ENCODE peak calls at places on chromosomes 5 and 9, in seven cellular contexts. H, V, J, F, T, O and Q are unnamed samples.

GRCh38 chr5:64688965-64689364 is 1.3 kb upstream of the SHISAL2B start:
- DNase-seq in H (no peak), V (no peak), J (no peak), F (no peak), T (no peak), O (no peak), Q (no peak)

GRCh38 chr5:43409809-43410271 is 2.4 kb downstream of the CCL28 start:
- DNase-seq in H (no peak), V (no peak), J (peak), F (no peak), T (no peak), O (no peak), Q (no peak)

GRCh38 chr5:81125959-81126358 is 107.2 kb upstream of the CKMT2 start:
- DNase-seq in H (no peak), V (no peak), J (no peak), F (peak), T (no peak), O (no peak), Q (no peak)

GRCh38 chr9:138022121-138022741 is 144.6 kb downstream of the CACNA1B start:
- DNase-seq in H (peak), V (no peak), J (peak), F (no peak), T (no peak), O (peak), Q (no peak)

GRCh38 chr5:68214472-68215207 is 916 bp upstream of the PIK3R1 start:
- DNase-seq in H (peak), V (no peak), J (peak), F (no peak), T (no peak), O (no peak), Q (peak)

GRCh38 chr9:3401556-3401955 is 124.2 kb downstream of the RFX3 start:
- DNase-seq in H (peak), V (no peak), J (no peak), F (no peak), T (peak), O (peak), Q (no peak)

GRCh38 chr5:174325961-174326360 is 280.5 kb downstream of the NSG2 start:
- DNase-seq in H (no peak), V (peak), J (no peak), F (no peak), T (no peak), O (no peak), Q (no peak)

GRCh38 chr9:132804576-132805295 is 73.3 kb downstream of the AK8 start:
- DNase-seq in H (no peak), V (no peak), J (no peak), F (no peak), T (no peak), O (no peak), Q (no peak)

GRCh38 chr5:73763300-73764032 is 137.5 kb downstream of the ARHGEF28 start:
- DNase-seq in H (peak), V (no peak), J (no peak), F (no peak), T (no peak), O (no peak), Q (peak)

GRCh38 chr9:89765211-89765610 is 160.4 kb downstream of the GADD45G start:
- DNase-seq in H (no peak), V (no peak), J (no peak), F (no peak), T (no peak), O (no peak), Q (no peak)
- H3K4me3 ChIP-seq in H (no peak), V (no peak), J (no peak), F (no peak), T (no peak), O (no peak), Q (no peak)

GRCh38 chr5:164680216-164680615 is 1174.8 kb downstream of the MAT2B start:
- DNase-seq in H (no peak), V (no peak), J (no peak), F (no peak), T (no peak), O (no peak), Q (no peak)

GRCh38 chr5:164680812-164681211 is 1175.4 kb downstream of the MAT2B start:
- DNase-seq in H (no peak), V (no peak), J (no peak), F (no peak), T (no peak), O (no peak), Q (no peak)

DNA sequence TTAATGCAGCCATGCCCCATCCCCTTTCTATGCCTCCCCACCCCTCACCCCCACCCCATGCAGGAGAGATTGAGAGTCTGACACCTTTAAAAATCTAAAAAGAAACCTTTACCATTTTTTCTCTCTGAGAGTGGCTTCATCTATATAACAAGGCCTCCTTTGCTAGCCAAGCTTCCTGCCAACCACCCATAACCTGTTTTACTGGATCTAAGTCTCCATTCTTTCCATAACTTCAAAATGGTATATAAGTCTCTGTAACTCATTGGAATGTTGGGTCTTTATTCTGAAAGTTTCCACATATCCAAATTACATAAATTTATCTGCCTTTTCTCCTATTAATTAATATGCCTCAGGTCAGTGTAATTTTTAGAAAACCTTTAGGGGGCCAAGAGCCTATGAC is 1174.0 kb downstream of the MAT2B start:
- DNase-seq in H (no peak), V (no peak), J (no peak), F (no peak), T (no peak), O (no peak), Q (no peak)
- H3K4me3 ChIP-seq in H (no peak), V (no peak), J (no peak), F (no peak), T (no peak), O (no peak), Q (no peak)

GRCh38 chr9:129481424-129481823 is 139.5 kb downstream of the C9orf50 start:
- DNase-seq in H (peak), V (no peak), J (no peak), F (no peak), T (no peak), O (no peak), Q (no peak)
- H3K4me3 ChIP-seq in H (peak), V (peak), J (no peak), F (no peak), T (no peak), O (no peak), Q (peak)

GRCh38 chr5:69250593-69250992 is 15.9 kb downstream of the CDK7 start:
- DNase-seq in H (no peak), V (no peak), J (no peak), F (no peak), T (no peak), O (no peak), Q (no peak)
- H3K4me3 ChIP-seq in H (no peak), V (no peak), J (no peak), F (no peak), T (no peak), O (no peak), Q (no peak)

GRCh38 chr5:108260105-108260857 is 121.6 kb downstream of the FBXL17 start:
- DNase-seq in H (peak), V (peak), J (peak), F (peak), T (peak), O (peak), Q (peak)
- H3K4me3 ChIP-seq in H (peak), V (no peak), J (no peak), F (no peak), T (no peak), O (no peak), Q (peak)

DNA sequence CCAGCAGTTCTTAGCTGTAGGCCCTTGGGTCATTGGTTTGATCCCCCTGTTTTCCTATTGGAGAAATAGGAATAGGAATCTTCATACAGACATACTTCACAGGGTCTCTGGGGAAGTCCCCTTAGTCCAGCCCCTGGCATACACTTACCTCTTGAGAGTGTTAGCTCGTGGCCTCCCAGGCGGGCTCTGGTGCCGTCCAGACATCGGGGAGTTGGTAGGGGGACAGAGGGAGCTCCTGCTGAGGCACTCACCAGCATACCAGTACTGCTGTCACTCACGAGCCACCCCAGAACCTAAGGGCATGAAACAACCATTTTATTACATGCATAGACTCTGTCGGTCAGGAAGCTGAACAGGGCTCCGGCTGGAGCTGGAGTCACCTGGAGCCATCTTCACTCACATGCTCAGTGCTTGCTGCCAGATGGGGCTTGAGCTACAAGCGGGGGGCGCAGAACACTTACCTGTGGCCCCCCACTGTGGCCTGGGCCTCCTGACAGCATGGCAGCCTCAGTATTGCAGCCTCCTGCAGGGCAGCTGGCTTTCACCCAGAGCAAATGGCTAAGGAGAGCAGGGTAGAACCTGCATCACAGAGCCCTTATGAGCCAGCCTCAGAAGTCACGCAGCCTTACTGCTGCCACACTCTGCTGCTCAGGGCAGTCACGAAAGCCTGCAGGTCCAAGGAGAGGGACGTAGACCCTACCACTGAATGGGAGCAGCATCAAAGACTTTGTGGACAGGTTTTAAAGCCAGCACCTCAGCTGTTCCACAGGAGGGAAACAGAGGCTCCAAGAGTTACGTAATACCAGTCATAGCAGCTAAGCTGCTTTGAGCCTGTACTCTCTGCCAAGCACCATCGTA is 58.3 kb upstream of the ANGPTL2 start:
- DNase-seq in H (no peak), V (peak), J (no peak), F (no peak), T (no peak), O (no peak), Q (no peak)
- H3K4me3 ChIP-seq in H (no peak), V (no peak), J (no peak), F (no peak), T (no peak), O (no peak), Q (no peak)